ENCODE peak calls at places on chromosomes 11 and 22, in four cellular contexts. One of them, this sample, is unnamed.

GRCh38 chr11:128299132-128299726 is 288.1 kb downstream of the ETS1 start:
- DNase-seq in T-helper 1 cell: peak
- DNase-seq in fibroblast of the conjunctiva: peak
- DNase-seq in neural progenitor cell: no peak
- DNase-seq in this sample: no peak

GRCh38 chr11:12989428-12990242 is 19.5 kb upstream of the RASSF10 start:
- DNase-seq in T-helper 1 cell: no peak
- DNase-seq in fibroblast of the conjunctiva: no peak
- DNase-seq in neural progenitor cell: peak
- DNase-seq in this sample: no peak

GRCh38 chr11:31882951-31883392 is 71.8 kb upstream of the PAX6 start:
- DNase-seq in T-helper 1 cell: no peak
- DNase-seq in fibroblast of the conjunctiva: no peak
- DNase-seq in neural progenitor cell: peak
- DNase-seq in this sample: no peak

GRCh38 chr11:75969626-75970308 is 154.8 kb downstream of the UVRAG start:
- DNase-seq in T-helper 1 cell: no peak
- DNase-seq in fibroblast of the conjunctiva: peak
- DNase-seq in neural progenitor cell: no peak
- DNase-seq in this sample: no peak

GRCh38 chr11:36381005-36381350 is 84.9 kb downstream of the PRR5L start:
- DNase-seq in T-helper 1 cell: peak
- DNase-seq in fibroblast of the conjunctiva: no peak
- DNase-seq in neural progenitor cell: no peak
- DNase-seq in this sample: no peak

GRCh38 chr11:2593393-2593950 is 106.3 kb downstream of the KCNQ1OT1 start:
- DNase-seq in T-helper 1 cell: no peak
- DNase-seq in fibroblast of the conjunctiva: no peak
- DNase-seq in neural progenitor cell: no peak
- DNase-seq in this sample: no peak

GRCh38 chr11:34565417-34566208 is 52.0 kb upstream of the ELF5 start:
- DNase-seq in T-helper 1 cell: peak
- DNase-seq in fibroblast of the conjunctiva: no peak
- DNase-seq in neural progenitor cell: peak
- DNase-seq in this sample: no peak

GRCh38 chr11:77107950-77108349 is 5.3 kb downstream of the OMP start:
- DNase-seq in T-helper 1 cell: no peak
- DNase-seq in fibroblast of the conjunctiva: peak
- DNase-seq in neural progenitor cell: no peak
- DNase-seq in this sample: peak

GRCh38 chr11:63537293-63538101 is 889 bp downstream of the PLAAT4 start:
- DNase-seq in T-helper 1 cell: peak
- DNase-seq in fibroblast of the conjunctiva: peak
- DNase-seq in neural progenitor cell: no peak
- DNase-seq in this sample: peak

GRCh38 chr22:36612458-36612857 is 83.5 kb upstream of the EIF3D start:
- DNase-seq in T-helper 1 cell: no peak
- DNase-seq in fibroblast of the conjunctiva: no peak
- DNase-seq in neural progenitor cell: no peak
- DNase-seq in this sample: no peak

GRCh38 chr11:27497284-27497866 is 9.2 kb downstream of the LIN7C start:
- DNase-seq in T-helper 1 cell: peak
- DNase-seq in fibroblast of the conjunctiva: no peak
- DNase-seq in neural progenitor cell: no peak
- DNase-seq in this sample: no peak

GRCh38 chr11:19980957-19981669 is 179.2 kb downstream of the DBX1 start:
- DNase-seq in T-helper 1 cell: no peak
- DNase-seq in fibroblast of the conjunctiva: peak
- DNase-seq in neural progenitor cell: no peak
- DNase-seq in this sample: no peak

GRCh38 chr11:89420981-89421380 is 70.2 kb downstream of the NOX4 start:
- DNase-seq in T-helper 1 cell: no peak
- DNase-seq in fibroblast of the conjunctiva: no peak
- DNase-seq in neural progenitor cell: no peak
- DNase-seq in this sample: no peak

GRCh38 chr11:87422566-87422965 is 384.8 kb downstream of the TMEM135 start:
- DNase-seq in T-helper 1 cell: no peak
- DNase-seq in fibroblast of the conjunctiva: no peak
- DNase-seq in neural progenitor cell: no peak
- DNase-seq in this sample: no peak

GRCh38 chr22:50529416-50530279 is at the start of gene TYMP:
- DNase-seq in T-helper 1 cell: peak
- DNase-seq in fibroblast of the conjunctiva: peak
- DNase-seq in neural progenitor cell: peak
- DNase-seq in this sample: peak

GRCh38 chr22:41603873-41604332 is 14.3 kb upstream of the PMM1 start:
- DNase-seq in T-helper 1 cell: peak
- DNase-seq in fibroblast of the conjunctiva: no peak
- DNase-seq in neural progenitor cell: no peak
- DNase-seq in this sample: no peak

GRCh38 chr22:48103126-48103875 is 1340.9 kb downstream of the TBC1D22A start:
- DNase-seq in T-helper 1 cell: no peak
- DNase-seq in fibroblast of the conjunctiva: no peak
- DNase-seq in neural progenitor cell: no peak
- DNase-seq in this sample: no peak

GRCh38 chr11:103085758-103086365 is 6.1 kb downstream of the DCUN1D5 start:
- DNase-seq in T-helper 1 cell: no peak
- DNase-seq in fibroblast of the conjunctiva: no peak
- DNase-seq in neural progenitor cell: no peak
- DNase-seq in this sample: no peak

GRCh38 chr11:35250631-35251030 is 111.7 kb downstream of the CD44 start:
- DNase-seq in T-helper 1 cell: no peak
- DNase-seq in fibroblast of the conjunctiva: no peak
- DNase-seq in neural progenitor cell: no peak
- DNase-seq in this sample: no peak

GRCh38 chr11:70713988-70714665 is 315.8 kb downstream of the CTTN start:
- DNase-seq in T-helper 1 cell: no peak
- DNase-seq in fibroblast of the conjunctiva: no peak
- DNase-seq in neural progenitor cell: peak
- DNase-seq in this sample: peak